ENCODE peak calls at places on chromosomes 11 and 22, in six cellular contexts. A is neuronal stem cell, N is IMR-90, R is H9, L is mesendoderm, K is H1. Z is an unnamed sample.

GRCh38 chr11:131370090-131370751 is at the start of gene NTM:
- DNase-seq in A (peak), N (peak), R (no peak), L (peak), K (no peak), Z (no peak)

GRCh38 chr11:64242920-64243854 is 2.3 kb downstream of the FKBP2 start:
- DNase-seq in A (no peak), N (no peak), R (no peak), L (no peak), K (no peak), Z (no peak)

GRCh38 chr11:32069361-32070058 is 21.4 kb upstream of the RCN1 start:
- DNase-seq in A (no peak), N (no peak), R (no peak), L (no peak), K (no peak), Z (no peak)

GRCh38 chr11:19639603-19640002 is 73.0 kb upstream of the NAV2 start:
- DNase-seq in A (no peak), N (no peak), R (no peak), L (no peak), K (no peak), Z (no peak)

GRCh38 chr11:63768232-63769043 is at the start of gene ZFTA:
- DNase-seq in A (peak), N (peak), R (peak), L (peak), K (peak), Z (peak)

GRCh38 chr11:18780896-18781295 is 10.7 kb downstream of the PTPN5 start:
- DNase-seq in A (no peak), N (no peak), R (no peak), L (no peak), K (no peak), Z (no peak)

GRCh38 chr11:108008656-108009496 is at the start of gene CUL5:
- DNase-seq in A (peak), N (peak), R (peak), L (peak), K (peak), Z (peak)

GRCh38 chr11:94049351-94049750 is 28.2 kb downstream of the HEPHL1 start:
- DNase-seq in A (no peak), N (no peak), R (no peak), L (peak), K (no peak), Z (no peak)

GRCh38 chr11:92048415-92048814 is 176.2 kb upstream of the FAT3 start:
- DNase-seq in A (no peak), N (no peak), R (no peak), L (no peak), K (no peak), Z (no peak)

GRCh38 chr22:26564672-26565071 is 25.3 kb downstream of the TPST2 start:
- DNase-seq in A (no peak), N (no peak), R (no peak), L (no peak), K (no peak), Z (no peak)

GRCh38 chr22:26564181-26564580 is 25.8 kb downstream of the TPST2 start:
- DNase-seq in A (no peak), N (no peak), R (no peak), L (no peak), K (no peak), Z (no peak)

GRCh38 chr22:26565181-26565580 is 24.8 kb downstream of the TPST2 start:
- DNase-seq in A (no peak), N (no peak), R (no peak), L (no peak), K (no peak), Z (no peak)

GRCh38 chr22:26566994-26567393 is 22.9 kb downstream of the TPST2 start:
- DNase-seq in A (no peak), N (no peak), R (no peak), L (no peak), K (no peak), Z (no peak)

DNA sequence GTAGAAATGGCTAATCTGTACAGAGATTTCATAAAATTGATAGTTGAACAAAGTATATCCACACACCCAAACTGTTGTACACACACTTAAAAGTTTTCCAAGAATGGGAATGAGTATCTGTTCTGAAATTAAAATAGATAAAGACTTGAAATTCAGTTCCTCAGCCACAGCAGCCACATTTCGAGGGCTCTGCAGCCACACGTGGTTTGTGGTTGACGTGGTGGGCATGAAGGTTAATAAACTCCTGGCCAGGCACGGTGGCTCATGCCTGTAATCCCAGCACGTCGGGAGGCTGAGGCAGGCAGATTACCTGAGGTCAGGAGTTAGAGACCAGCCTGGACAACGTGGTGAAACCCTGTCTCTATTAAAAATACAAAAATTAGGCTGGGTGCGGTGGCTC is 24.0 kb downstream of the TPST2 start:
- DNase-seq in A (no peak), N (no peak), R (no peak), L (no peak), K (no peak), Z (no peak)
- H3K27ac ChIP-seq in A (no peak), N (no peak), R (no peak), L (no peak), K (no peak), Z (no peak)

GRCh38 chr11:70202898-70203748 is at the start of gene FADD:
- DNase-seq in A (peak), N (peak), R (peak), L (peak), K (peak), Z (peak)
- H2BK15ac ChIP-seq in A (peak), N (peak), R (no peak), L (no peak), K (peak), Z (peak)

DNA sequence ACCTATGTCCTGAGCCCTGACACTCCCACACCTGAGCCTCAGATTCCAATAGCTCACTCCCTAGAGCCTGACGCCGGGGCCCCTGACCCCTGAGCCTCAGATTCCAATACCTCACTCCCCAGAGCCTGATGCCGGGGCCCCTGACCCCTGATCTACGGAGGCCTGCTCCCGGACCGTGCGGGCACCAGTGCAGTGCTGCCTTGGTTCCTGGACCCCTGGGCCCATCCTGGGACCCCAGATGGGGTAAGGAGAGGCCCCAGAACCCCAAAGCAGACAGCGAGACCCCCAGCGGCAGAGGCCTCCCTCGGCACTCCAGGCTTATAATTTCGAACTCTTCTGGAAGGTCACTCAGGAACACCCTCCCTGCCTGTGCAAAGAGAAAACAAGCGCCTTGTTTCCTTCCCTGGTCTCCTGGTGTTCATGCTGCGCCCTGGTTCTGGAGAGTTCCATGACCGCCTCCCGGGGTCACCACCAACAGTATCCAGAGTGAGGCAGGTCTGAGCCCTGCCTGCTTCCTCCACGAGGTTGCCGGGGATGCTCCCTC is 7.5 kb downstream of the SUSD2 start:
- DNase-seq in A (no peak), N (no peak), R (no peak), L (no peak), K (no peak), Z (no peak)
- H3K27ac ChIP-seq in A (no peak), N (no peak), R (no peak), L (no peak), K (no peak), Z (no peak)

GRCh38 chr11:133903875-133904817 is 52.6 kb downstream of the IGSF9B start:
- DNase-seq in A (no peak), N (no peak), R (no peak), L (no peak), K (no peak), Z (no peak)

GRCh38 chr11:133901316-133901715 is 55.5 kb downstream of the IGSF9B start:
- DNase-seq in A (no peak), N (no peak), R (no peak), L (no peak), K (no peak), Z (no peak)

GRCh38 chr11:133903056-133903455 is 53.7 kb downstream of the IGSF9B start:
- DNase-seq in A (no peak), N (no peak), R (no peak), L (no peak), K (no peak), Z (no peak)

GRCh38 chr11:133901999-133902398 is 54.8 kb downstream of the IGSF9B start:
- DNase-seq in A (no peak), N (no peak), R (no peak), L (no peak), K (peak), Z (no peak)

DNA sequence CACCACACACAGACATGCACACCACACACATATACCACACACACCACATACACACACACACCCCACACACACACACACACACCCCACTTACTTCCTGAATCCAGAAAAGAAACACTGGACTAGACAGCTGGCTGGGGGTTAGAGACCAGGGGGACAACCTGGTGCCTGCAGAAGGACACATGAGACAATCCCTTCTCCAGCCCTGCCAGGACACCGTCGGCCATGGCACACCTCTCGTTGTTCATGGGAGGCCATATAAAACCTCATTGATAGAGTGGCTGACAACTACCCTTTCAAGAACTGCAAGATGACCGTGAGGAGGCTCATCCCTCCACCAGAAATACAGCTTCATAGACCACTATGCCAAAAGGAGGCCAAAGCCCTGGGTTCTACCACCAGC is 54.3 kb downstream of the IGSF9B start:
- DNase-seq in A (no peak), N (no peak), R (no peak), L (no peak), K (no peak), Z (no peak)
- H2BK15ac ChIP-seq in A (no peak), N (no peak), R (no peak), L (no peak), K (no peak), Z (no peak)

DNA sequence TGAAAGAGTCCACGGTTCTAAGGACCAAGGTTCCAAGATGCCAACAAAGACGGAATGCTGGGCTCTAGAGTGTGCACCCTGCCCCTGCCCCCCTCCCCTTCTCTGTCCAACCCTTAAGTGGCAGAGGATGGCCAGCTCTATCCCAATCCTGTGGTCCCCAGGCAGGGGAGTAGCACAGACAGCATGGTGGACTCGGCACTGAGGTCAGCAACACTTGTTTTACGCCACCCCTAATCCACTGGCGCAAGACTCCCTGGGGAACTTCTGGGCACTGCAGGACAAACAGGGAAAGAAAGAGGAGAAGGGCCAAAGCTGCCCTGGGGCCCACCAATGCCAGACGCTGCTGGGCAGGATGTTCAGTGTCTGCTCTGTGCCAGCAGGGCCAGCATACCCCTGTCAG is 18.9 kb downstream of the GDPD5 start:
- DNase-seq in A (no peak), N (no peak), R (no peak), L (no peak), K (no peak), Z (no peak)
- H3K27ac ChIP-seq in A (no peak), N (no peak), R (no peak), L (no peak), K (no peak), Z (no peak)

GRCh38 chr11:106159846-106160245 is 82.4 kb downstream of the AASDHPPT start:
- DNase-seq in A (no peak), N (no peak), R (no peak), L (no peak), K (no peak), Z (no peak)
- H2BK15ac ChIP-seq in A (no peak), N (no peak), R (no peak), L (no peak), K (no peak), Z (no peak)

GRCh38 chr22:50260434-50260800 is 1.1 kb downstream of the MAPK12 start:
- DNase-seq in A (no peak), N (no peak), R (no peak), L (no peak), K (no peak), Z (no peak)

GRCh38 chr22:50260801-50261614 is 475 bp downstream of the MAPK12 start:
- DNase-seq in A (no peak), N (peak), R (no peak), L (no peak), K (peak), Z (peak)

GRCh38 chr22:50262973-50263617 is 1.6 kb upstream of the MAPK12 start:
- DNase-seq in A (no peak), N (no peak), R (no peak), L (no peak), K (no peak), Z (no peak)

GRCh38 chr22:50262460-50262911 is 1.0 kb upstream of the MAPK12 start:
- DNase-seq in A (no peak), N (no peak), R (no peak), L (no peak), K (no peak), Z (no peak)

GRCh38 chr22:50261615-50262459 is at the start of gene MAPK12:
- DNase-seq in A (peak), N (no peak), R (peak), L (no peak), K (peak), Z (peak)
- H3K27ac ChIP-seq in A (peak), N (peak), R (no peak), L (no peak), K (no peak), Z (peak)

DNA sequence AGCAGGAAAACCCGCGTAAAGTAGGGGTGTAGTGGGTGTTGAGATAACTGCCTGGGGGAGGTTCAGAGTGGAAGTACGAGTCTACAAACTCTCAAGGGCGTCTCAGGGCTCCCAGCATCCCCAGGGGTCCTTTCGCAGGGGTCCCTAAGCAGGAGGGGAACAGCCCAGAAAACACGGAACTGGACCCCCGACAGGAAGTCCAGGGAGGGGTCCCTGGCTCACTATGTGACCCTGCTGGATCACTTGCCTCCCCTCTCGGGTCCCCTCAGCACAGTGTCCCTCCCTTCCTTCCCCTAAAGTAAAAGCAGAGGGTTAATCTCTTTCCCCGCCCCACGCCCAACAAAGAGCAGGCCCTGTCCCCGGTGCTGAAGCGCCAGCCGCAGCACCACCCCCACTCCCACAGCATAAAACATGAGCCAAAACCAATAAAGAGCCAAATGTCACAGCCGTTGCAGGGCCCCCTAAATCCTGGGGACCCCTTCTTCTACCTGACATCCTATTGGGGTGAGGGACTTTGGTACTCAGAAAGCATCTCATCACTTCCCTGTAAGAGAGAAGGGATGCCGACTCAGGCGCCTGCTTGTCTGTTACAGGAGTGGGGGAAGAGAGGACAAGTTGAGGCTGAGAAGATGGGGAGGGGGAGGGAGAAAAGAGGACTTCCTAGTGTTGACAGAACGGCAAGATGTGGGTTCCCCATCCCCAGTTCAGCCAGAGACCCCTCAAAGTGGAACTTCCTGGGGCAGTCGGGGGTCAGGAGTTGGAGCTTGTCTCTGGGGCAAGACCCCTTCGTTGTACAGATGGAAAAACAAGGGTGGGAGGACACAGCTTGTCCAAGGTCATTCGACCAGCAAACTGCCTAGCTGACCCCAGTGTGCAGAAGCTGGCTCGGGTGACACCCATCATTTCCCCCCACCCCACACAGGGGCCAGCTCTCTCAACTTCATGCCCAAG is 1.4 kb upstream of the NEFH start:
- DNase-seq in A (peak), N (no peak), R (peak), L (peak), K (peak), Z (peak)
- H2BK15ac ChIP-seq in A (no peak), N (no peak), R (no peak), L (no peak), K (no peak), Z (no peak)

Z was measured in mesenchymal stem cell.